ENCODE peak calls at places on chromosome 21, in four cellular contexts. Z is neural progenitor cell, M is HL-60, X is IMR-90. L is an unnamed sample.

GRCh38 chr21:33885158-33885514 is 30.5 kb downstream of the ATP5PO start:
- DNase-seq in X (no peak), M (no peak), Z (no peak), L (no peak)

GRCh38 chr21:20971296-20971921 is 26.8 kb upstream of the NCAM2 start:
- DNase-seq in Z (peak), M (peak), X (peak), L (peak)

GRCh38 chr21:42503711-42504110 is 7.7 kb upstream of the RSPH1 start:
- DNase-seq in Z (no peak), X (no peak), M (no peak), L (no peak)

GRCh38 chr21:42670884-42671283 is 17.5 kb downstream of the PDE9A start:
- DNase-seq in M (no peak), Z (no peak), X (no peak), L (no peak)

GRCh38 chr21:38165466-38166213 is 91.2 kb upstream of the KCNJ15 start:
- DNase-seq in M (no peak), Z (no peak), X (peak), L (peak)

GRCh38 chr21:29185172-29185571 is 54.7 kb downstream of the MAP3K7CL start:
- DNase-seq in M (no peak), X (peak), Z (no peak), L (no peak)

GRCh38 chr21:42652527-42653491 is 612 bp upstream of the PDE9A start:
- DNase-seq in X (peak), M (no peak), Z (peak), L (peak)

GRCh38 chr21:46180079-46180722 is 4.1 kb downstream of the SPATC1L start:
- DNase-seq in M (no peak), Z (no peak), X (no peak), L (no peak)

GRCh38 chr21:40019076-40019475 is 151.8 kb downstream of the PCP4 start:
- DNase-seq in Z (no peak), X (no peak), M (no peak), L (no peak)

GRCh38 chr21:46218906-46219590 is 9.5 kb downstream of the LSS start:
- DNase-seq in M (no peak), X (no peak), Z (no peak), L (no peak)

GRCh38 chr21:35414511-35415139 is 365.5 kb upstream of the RUNX1 start:
- DNase-seq in X (peak), Z (peak), M (no peak), L (no peak)

GRCh38 chr21:18228060-18228739 is 16.4 kb upstream of the CHODL start:
- DNase-seq in X (no peak), Z (no peak), M (no peak), L (no peak)

GRCh38 chr21:29669416-29669815 is 270.4 kb downstream of the GRIK1 start:
- DNase-seq in X (no peak), Z (no peak), M (no peak), L (no peak)

GRCh38 chr21:27369234-27369633 is 402.3 kb upstream of the ADAMTS5 start:
- DNase-seq in X (no peak), M (no peak), Z (no peak), L (no peak)

GRCh38 chr21:38170705-38171682 is 85.8 kb upstream of the KCNJ15 start:
- DNase-seq in Z (no peak), X (peak), M (no peak), L (peak)

GRCh38 chr21:42219606-42220137 is 732 bp downstream of the ABCG1 start:
- DNase-seq in Z (peak), X (peak), M (no peak), L (no peak)

GRCh38 chr21:38740131-38740530 is 65.6 kb upstream of the ETS2 start:
- DNase-seq in X (peak), Z (no peak), M (no peak), L (no peak)

GRCh38 chr21:46182548-46183336 is 1.5 kb downstream of the SPATC1L start:
- DNase-seq in X (no peak), M (no peak), Z (no peak), L (no peak)

GRCh38 chr21:26100573-26100972 is 70.0 kb downstream of the APP start:
- DNase-seq in M (no peak), Z (peak), X (no peak), L (no peak)

DNA sequence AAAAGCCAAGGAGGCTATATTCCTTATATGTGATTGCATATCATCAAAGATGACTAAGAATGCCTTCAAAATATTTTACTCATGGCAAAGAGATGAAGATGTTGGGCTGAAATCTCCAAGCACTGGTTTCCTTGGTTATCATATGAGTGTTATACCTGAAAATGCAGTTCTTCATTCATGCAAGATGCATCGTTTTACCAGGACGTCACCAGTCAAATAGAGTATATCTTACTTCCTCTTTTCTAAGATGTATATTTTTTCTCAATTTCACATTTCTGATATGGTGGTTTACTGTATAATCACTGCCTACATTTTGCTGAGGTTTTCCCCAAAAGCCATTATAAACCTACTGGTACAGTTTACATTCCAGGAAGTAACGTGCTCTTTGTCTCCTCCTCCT is 1085.7 kb downstream of the NCAM2 start:
- DNase-seq in M (no peak), Z (no peak), X (no peak), L (no peak)
- H3K4me3 ChIP-seq in M (no peak), Z (no peak), X (no peak), L (no peak)

GRCh38 chr21:45034556-45035476 is 39.6 kb upstream of the ADARB1 start:
- DNase-seq in X (no peak), M (no peak), Z (no peak), L (no peak)

GRCh38 chr21:45033791-45034555 is 40.4 kb upstream of the ADARB1 start:
- DNase-seq in M (no peak), Z (no peak), X (peak), L (peak)

GRCh38 chr21:45032332-45032731 is 42.0 kb upstream of the ADARB1 start:
- DNase-seq in M (no peak), X (no peak), Z (no peak), L (no peak)

GRCh38 chr21:45031231-45032191 is 42.9 kb upstream of the ADARB1 start:
- DNase-seq in M (no peak), Z (no peak), X (no peak), L (no peak)

DNA sequence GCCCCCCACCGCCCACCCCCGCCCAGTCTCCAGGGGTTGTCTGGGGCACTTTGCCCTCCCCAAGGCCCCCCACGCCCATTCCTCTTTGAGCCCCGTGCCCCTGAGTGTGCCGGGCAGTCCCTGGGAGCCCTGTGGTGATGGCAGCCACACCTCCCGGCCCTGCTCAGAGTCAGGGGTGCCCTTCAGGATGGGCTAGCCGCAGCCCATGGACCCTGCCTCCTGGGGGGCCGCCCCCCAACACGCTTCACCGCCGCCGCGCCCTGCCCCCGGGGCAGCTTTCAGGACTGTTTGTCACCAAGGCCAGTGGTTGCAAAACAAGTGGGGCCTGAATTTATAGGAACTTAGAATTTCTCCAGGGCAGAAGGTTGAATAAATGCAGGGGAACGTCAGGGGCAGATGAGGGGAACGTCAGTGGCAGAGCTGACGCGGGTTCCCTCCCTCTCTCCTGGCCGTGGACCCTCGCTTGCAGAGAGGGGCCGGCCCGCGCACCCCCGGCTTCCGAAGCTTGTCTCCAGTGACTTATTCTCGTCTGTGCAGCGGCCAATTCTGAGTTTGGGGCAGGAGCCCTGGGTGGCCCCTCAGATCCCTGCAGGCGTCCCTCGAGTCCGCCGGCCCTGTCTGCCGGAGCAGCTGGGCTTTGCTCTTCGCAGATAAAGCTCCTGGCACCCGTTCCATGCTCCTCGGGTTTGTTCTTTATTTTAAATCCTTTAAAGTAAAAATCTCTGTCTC is 41.2 kb upstream of the ADARB1 start:
- DNase-seq in M (no peak), X (no peak), Z (no peak), L (no peak)
- TF ChIP-seq CTCF in M (no peak), X (no peak), Z (no peak), L (no peak)

DNA sequence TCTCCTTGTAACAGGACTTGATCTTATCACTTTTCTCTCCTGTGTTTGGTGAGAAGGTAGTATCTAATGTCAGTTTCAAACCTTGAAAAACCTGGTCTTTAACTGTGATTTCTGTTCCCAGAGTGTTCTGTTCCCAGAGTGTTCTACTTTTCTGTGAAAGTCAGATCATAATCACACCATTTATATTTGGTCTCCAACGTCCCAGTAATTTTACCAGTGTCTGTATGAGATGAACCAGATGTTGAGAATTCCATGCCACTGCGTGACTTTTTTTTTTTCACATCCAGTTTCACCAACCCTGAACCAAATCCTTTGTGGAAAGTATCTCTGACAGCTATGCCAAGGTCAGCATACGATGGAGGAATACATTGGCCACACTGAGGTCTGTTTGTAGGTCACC is 365.2 kb downstream of the USP25 start:
- DNase-seq in Z (no peak), X (no peak), M (no peak), L (no peak)
- H3K4me3 ChIP-seq in Z (no peak), X (no peak), M (no peak), L (no peak)

DNA sequence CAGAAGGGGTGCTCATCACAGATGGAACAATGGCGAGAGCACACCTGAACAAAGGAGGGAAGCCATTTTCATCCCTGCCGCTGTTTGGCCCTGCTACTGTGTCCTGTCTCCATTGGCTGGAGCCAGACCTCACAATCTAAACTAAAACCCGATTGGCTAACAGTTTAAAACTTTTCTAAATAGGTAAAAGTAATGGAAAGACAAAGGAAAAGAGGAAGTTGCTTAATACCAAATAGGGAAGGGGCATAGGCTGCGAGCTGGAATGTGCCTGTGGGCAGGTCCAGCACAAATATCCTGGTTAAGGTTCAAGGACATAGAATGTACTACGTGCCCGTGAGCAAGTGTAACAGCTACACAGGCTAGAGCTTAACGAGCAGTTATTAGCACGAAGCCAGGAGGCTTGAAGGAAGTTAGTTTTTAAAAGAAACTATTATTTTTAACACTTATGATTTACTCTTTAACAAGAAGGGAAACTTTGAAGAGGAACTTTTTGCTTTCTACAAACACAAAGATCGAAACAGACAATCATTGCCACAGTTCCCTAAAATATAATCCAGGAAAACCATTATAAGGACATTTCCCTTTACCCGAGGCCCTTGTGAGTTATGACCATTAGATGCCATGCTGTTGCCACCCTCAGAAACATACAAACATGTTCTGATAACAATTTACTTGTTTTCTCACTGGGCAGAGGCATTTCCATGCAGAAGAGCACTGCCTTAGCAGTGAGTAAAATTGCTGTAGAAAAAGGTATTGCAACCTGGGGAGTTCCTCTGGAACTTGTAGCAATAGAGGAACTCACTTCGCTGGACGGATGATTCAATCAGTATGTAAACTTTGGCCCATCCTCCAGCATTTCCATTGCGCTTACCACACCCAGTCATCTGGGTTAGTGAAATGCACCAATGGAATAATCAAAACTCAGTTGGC is 4.8 kb upstream of the PTTG1IP start:
- DNase-seq in M (peak), X (peak), Z (no peak), L (no peak)
- TF ChIP-seq CTCF in M (no peak), X (no peak), Z (no peak), L (no peak)

L was measured in fibroblast of mammary gland.